ENCODE peak calls at places on chromosomes 4 and X, in ten cellular contexts. O, M, Z, E, W, A, F, U, Q and I are unnamed samples.
A peak's percentile ranks its signal among the peaks of the same experiment; 100 is the strongest.

GRCh38 chr4:176223561-176223960 is 28.2 kb upstream of the SPATA4 start:
- DNase-seq in O (no peak), M (no peak), Z (no peak), E (no peak), W (no peak), A (no peak), F (no peak), U (no peak), Q (no peak), I (no peak)

GRCh38 chr4:41143721-41144379 is 70.5 kb downstream of the APBB2 start:
- DNase-seq in O (no peak), M (no peak), Z (no peak), E (no peak), W (no peak), A (no peak), F (no peak), U (no peak), Q (no peak), I (no peak)

GRCh38 chr4:185082549-185082948 is 60.5 kb upstream of the SLC25A4 start:
- DNase-seq in O (no peak), M (no peak), Z (no peak), E (no peak), W (no peak), A (no peak), F (no peak), U (no peak), Q (no peak), I (no peak)

GRCh38 chr4:13171292-13172057 is 312.7 kb downstream of the RAB28 start:
- DNase-seq in O (no peak), M (no peak), Z (no peak), E (no peak), W (no peak), A (no peak), F (no peak), U (no peak), Q (no peak), I (no peak)

GRCh38 chrX:15930585-15930984 is 76.0 kb upstream of the AP1S2 start:
- DNase-seq in O (no peak), M (peak; percentile 9), Z (no peak), E (no peak), W (no peak), A (no peak), F (no peak), U (no peak), Q (no peak), I (no peak)

GRCh38 chrX:64894454-64895038 is 81.7 kb downstream of the ZC4H2 start:
- DNase-seq in O (no peak), M (no peak), Z (no peak), E (no peak), W (peak; percentile 6), A (no peak), F (no peak), U (peak; percentile 49), Q (peak; percentile 4), I (peak; percentile 1)

GRCh38 chr4:149825336-149825735 is 9.7 kb upstream of the IQCM start:
- DNase-seq in O (no peak), M (no peak), Z (no peak), E (no peak), W (no peak), A (no peak), F (no peak), U (no peak), Q (no peak), I (peak; percentile 3)

GRCh38 chr4:53914313-53915016 is 149.9 kb downstream of the CHIC2 start:
- DNase-seq in O (no peak), M (no peak), Z (no peak), E (no peak), W (no peak), A (peak; percentile 68), F (no peak), U (no peak), Q (no peak), I (no peak)

GRCh38 chr4:123037809-123038208 is 115.4 kb upstream of the NUDT6 start:
- DNase-seq in O (no peak), M (no peak), Z (no peak), E (no peak), W (no peak), A (no peak), F (no peak), U (no peak), Q (no peak), I (no peak)

GRCh38 chr4:161457311-161457710 is 706.5 kb downstream of the FSTL5 start:
- DNase-seq in O (no peak), M (no peak), Z (no peak), E (no peak), W (no peak), A (no peak), F (no peak), U (no peak), Q (no peak), I (no peak)

GRCh38 chr4:33160126-33160525 is 2440.0 kb downstream of the PCDH7 start:
- DNase-seq in O (no peak), M (peak; percentile 20), Z (no peak), E (no peak), W (no peak), A (no peak), F (no peak), U (no peak), Q (no peak), I (no peak)

GRCh38 chr4:64174247-64174882 is 234.9 kb downstream of the TECRL start:
- DNase-seq in O (no peak), M (no peak), Z (no peak), E (no peak), W (no peak), A (no peak), F (no peak), U (no peak), Q (no peak), I (no peak)

GRCh38 chr4:114281561-114281960 is 302.1 kb upstream of the ARSJ start:
- DNase-seq in O (no peak), M (no peak), Z (no peak), E (no peak), W (no peak), A (no peak), F (no peak), U (no peak), Q (no peak), I (no peak)

GRCh38 chr4:80183196-80184052 is 13.9 kb upstream of the PRDM8 start:
- DNase-seq in O (no peak), M (peak; percentile 44), Z (no peak), E (no peak), W (no peak), A (no peak), F (peak; percentile 25), U (no peak), Q (no peak), I (no peak)

GRCh38 chr4:8613421-8614364 is 21.1 kb downstream of the CPZ start:
- DNase-seq in O (no peak), M (no peak), Z (no peak), E (no peak), W (no peak), A (no peak), F (no peak), U (no peak), Q (no peak), I (no peak)

GRCh38 chr4:140252144-140252741 is 98.3 kb upstream of the MAML3 start:
- DNase-seq in O (no peak), M (peak; percentile 67), Z (no peak), E (peak; percentile 21), W (no peak), A (peak; percentile 55), F (no peak), U (peak; percentile 51), Q (no peak), I (no peak)

GRCh38 chrX:38282044-38282443 is 45.3 kb downstream of the RPGR start:
- DNase-seq in O (no peak), M (no peak), Z (no peak), E (no peak), W (no peak), A (no peak), F (no peak), U (peak; percentile 24), Q (no peak), I (no peak)

GRCh38 chr4:47198791-47199190 is 167.4 kb downstream of the GABRB1 start:
- DNase-seq in O (no peak), M (no peak), Z (no peak), E (no peak), W (no peak), A (no peak), F (no peak), U (no peak), Q (no peak), I (no peak)

GRCh38 chrX:41480508-41481260 is 33.5 kb downstream of the NYX start:
- DNase-seq in O (no peak), M (no peak), Z (no peak), E (no peak), W (no peak), A (no peak), F (no peak), U (no peak), Q (no peak), I (no peak)

GRCh38 chr4:108834167-108834566 is 71.3 kb upstream of the ETNPPL start:
- DNase-seq in O (no peak), M (no peak), Z (no peak), E (no peak), W (no peak), A (peak; percentile 55), F (no peak), U (no peak), Q (no peak), I (no peak)

GRCh38 chr4:26131711-26132110 is 189.1 kb upstream of the RBPJ start:
- DNase-seq in O (peak; percentile 30), M (no peak), Z (no peak), E (no peak), W (no peak), A (no peak), F (peak; percentile 13), U (no peak), Q (no peak), I (no peak)

GRCh38 chr4:143514432-143514831 is 930 bp downstream of the SMARCA5 start:
- DNase-seq in O (no peak), M (peak; percentile 57), Z (peak; percentile 27), E (peak; percentile 7), W (no peak), A (peak; percentile 57), F (no peak), U (peak; percentile 54), Q (no peak), I (no peak)

GRCh38 chrX:154309041-154309775 is 13.6 kb downstream of the TKTL1 start:
- DNase-seq in O (no peak), M (no peak), Z (no peak), E (no peak), W (no peak), A (no peak), F (no peak), U (no peak), Q (no peak), I (no peak)

GRCh38 chr4:2796261-2797187 is 3.6 kb downstream of the SH3BP2 start:
- DNase-seq in O (no peak), M (no peak), Z (no peak), E (no peak), W (no peak), A (no peak), F (no peak), U (peak; percentile 24), Q (no peak), I (peak; percentile 60)

GRCh38 chrX:20362268-20363002 is 95.7 kb upstream of the RPS6KA3 start:
- DNase-seq in O (no peak), M (peak; percentile 89), Z (no peak), E (no peak), W (no peak), A (no peak), F (no peak), U (no peak), Q (no peak), I (no peak)

GRCh38 chrX:135431886-135432285 is 10.1 kb downstream of the SMIM10L2A start:
- DNase-seq in O (no peak), M (no peak), Z (no peak), E (no peak), W (no peak), A (no peak), F (no peak), U (no peak), Q (no peak), I (no peak)

GRCh38 chrX:76064825-76065224 is 108.0 kb upstream of the PBDC1 start:
- DNase-seq in O (no peak), M (no peak), Z (no peak), E (no peak), W (no peak), A (no peak), F (no peak), U (no peak), Q (no peak), I (no peak)

GRCh38 chr4:184021389-184021788 is 116.3 kb downstream of the STOX2 start:
- DNase-seq in O (no peak), M (no peak), Z (no peak), E (no peak), W (no peak), A (no peak), F (no peak), U (no peak), Q (no peak), I (no peak)